ENCODE peak calls at places on chromosomes 7 and 10, in seven cellular contexts. One of them, this sample, is unnamed. For H3K36me3, the result is how much of the 10 kb centered on the place peaks cover.

GRCh38 chr10:92593553-92594046 is 670 bp downstream of the KIF11 start:
- DNase-seq in body of pancreas: no peak
- DNase-seq in pancreas: no peak
- DNase-seq in right lobe of liver: no peak
- DNase-seq in GM23338: no peak
- DNase-seq in adrenal gland: no peak
- DNase-seq in brain microvascular endothelial cell: no peak
- DNase-seq in this sample: no peak

GRCh38 chr10:130193033-130193432 is 56.8 kb downstream of the GLRX3 start:
- DNase-seq in adrenal gland: no peak
- DNase-seq in brain microvascular endothelial cell: no peak
- DNase-seq in right lobe of liver: no peak
- DNase-seq in body of pancreas: no peak
- DNase-seq in GM23338: no peak
- DNase-seq in pancreas: no peak
- DNase-seq in this sample: no peak

GRCh38 chr10:1413823-1414222 is 323.5 kb downstream of the ADARB2 start:
- DNase-seq in adrenal gland: no peak
- DNase-seq in right lobe of liver: no peak
- DNase-seq in body of pancreas: no peak
- DNase-seq in GM23338: no peak
- DNase-seq in pancreas: no peak
- DNase-seq in brain microvascular endothelial cell: no peak
- DNase-seq in this sample: no peak

GRCh38 chr7:111029574-111030357 is 61.2 kb upstream of the LRRN3 start:
- DNase-seq in right lobe of liver: no peak
- DNase-seq in body of pancreas: peak
- DNase-seq in brain microvascular endothelial cell: peak
- DNase-seq in GM23338: no peak
- DNase-seq in pancreas: no peak
- DNase-seq in adrenal gland: peak
- DNase-seq in this sample: peak

GRCh38 chr7:148058092-148058491 is 532.5 kb upstream of the C7orf33 start:
- DNase-seq in brain microvascular endothelial cell: no peak
- DNase-seq in right lobe of liver: no peak
- DNase-seq in GM23338: no peak
- DNase-seq in adrenal gland: no peak
- DNase-seq in pancreas: no peak
- DNase-seq in body of pancreas: no peak
- DNase-seq in this sample: no peak

GRCh38 chr10:95478935-95479334 is 82.2 kb downstream of the SORBS1 start:
- DNase-seq in body of pancreas: no peak
- DNase-seq in GM23338: no peak
- DNase-seq in adrenal gland: peak
- DNase-seq in pancreas: no peak
- DNase-seq in right lobe of liver: no peak
- DNase-seq in brain microvascular endothelial cell: no peak
- DNase-seq in this sample: no peak

GRCh38 chr7:152076324-152076821 is 50.9 kb downstream of the GALNT11 start:
- DNase-seq in brain microvascular endothelial cell: no peak
- DNase-seq in pancreas: no peak
- DNase-seq in adrenal gland: peak
- DNase-seq in right lobe of liver: no peak
- DNase-seq in body of pancreas: peak
- DNase-seq in GM23338: peak
- DNase-seq in this sample: no peak

GRCh38 chr7:149207324-149208035 is 12.1 kb downstream of the ZNF282 start:
- DNase-seq in pancreas: peak
- DNase-seq in adrenal gland: no peak
- DNase-seq in right lobe of liver: no peak
- DNase-seq in GM23338: no peak
- DNase-seq in body of pancreas: no peak
- DNase-seq in brain microvascular endothelial cell: no peak
- DNase-seq in this sample: no peak

GRCh38 chr10:100996678-100997363 is 2.8 kb upstream of the LZTS2 start:
- DNase-seq in adrenal gland: no peak
- DNase-seq in pancreas: peak
- DNase-seq in right lobe of liver: peak
- DNase-seq in brain microvascular endothelial cell: no peak
- DNase-seq in GM23338: peak
- DNase-seq in body of pancreas: peak
- DNase-seq in this sample: no peak

GRCh38 chr7:43163885-43164284 is 51.4 kb downstream of the HECW1 start:
- DNase-seq in brain microvascular endothelial cell: no peak
- DNase-seq in pancreas: no peak
- DNase-seq in right lobe of liver: no peak
- DNase-seq in GM23338: no peak
- DNase-seq in adrenal gland: no peak
- DNase-seq in body of pancreas: no peak
- DNase-seq in this sample: no peak

GRCh38 chr7:117780832-117781231 is 92.4 kb downstream of the CTTNBP2 start:
- DNase-seq in adrenal gland: no peak
- DNase-seq in body of pancreas: no peak
- DNase-seq in brain microvascular endothelial cell: peak
- DNase-seq in GM23338: no peak
- DNase-seq in right lobe of liver: no peak
- DNase-seq in pancreas: no peak
- DNase-seq in this sample: no peak

GRCh38 chr7:47153076-47153475 is 428.8 kb downstream of the TNS3 start:
- DNase-seq in right lobe of liver: no peak
- DNase-seq in adrenal gland: peak
- DNase-seq in brain microvascular endothelial cell: peak
- DNase-seq in pancreas: no peak
- DNase-seq in GM23338: no peak
- DNase-seq in body of pancreas: peak
- DNase-seq in this sample: no peak

GRCh38 chr10:114821915-114822770 is 563 bp downstream of the FHIP2A start:
- DNase-seq in body of pancreas: no peak
- DNase-seq in adrenal gland: peak
- DNase-seq in pancreas: peak
- DNase-seq in right lobe of liver: peak
- DNase-seq in GM23338: peak
- DNase-seq in brain microvascular endothelial cell: peak
- DNase-seq in this sample: no peak

GRCh38 chr7:151550601-151551286 is 31.0 kb upstream of the RHEB start:
- DNase-seq in adrenal gland: peak
- DNase-seq in brain microvascular endothelial cell: peak
- DNase-seq in right lobe of liver: peak
- DNase-seq in pancreas: no peak
- DNase-seq in body of pancreas: peak
- DNase-seq in GM23338: no peak
- DNase-seq in this sample: no peak

GRCh38 chr10:14560274-14560673 is 214.4 kb downstream of the FAM107B start:
- DNase-seq in body of pancreas: no peak
- DNase-seq in pancreas: no peak
- DNase-seq in GM23338: peak
- DNase-seq in adrenal gland: no peak
- DNase-seq in right lobe of liver: no peak
- DNase-seq in brain microvascular endothelial cell: no peak
- DNase-seq in this sample: no peak

GRCh38 chr10:21754410-21755011 is 220.5 kb downstream of the MLLT10 start:
- DNase-seq in right lobe of liver: no peak
- DNase-seq in adrenal gland: no peak
- DNase-seq in body of pancreas: no peak
- DNase-seq in brain microvascular endothelial cell: no peak
- DNase-seq in pancreas: no peak
- DNase-seq in GM23338: no peak
- DNase-seq in this sample: no peak

GRCh38 chr7:122803323-122803722 is 82.9 kb downstream of the CADPS2 start:
- DNase-seq in pancreas: no peak
- DNase-seq in brain microvascular endothelial cell: peak
- DNase-seq in body of pancreas: peak
- DNase-seq in right lobe of liver: no peak
- DNase-seq in GM23338: peak
- DNase-seq in adrenal gland: peak
- DNase-seq in this sample: no peak

GRCh38 chr7:35185908-35186731 is 67.8 kb downstream of the TBX20 start:
- DNase-seq in body of pancreas: peak
- DNase-seq in brain microvascular endothelial cell: peak
- DNase-seq in GM23338: peak
- DNase-seq in pancreas: peak
- DNase-seq in right lobe of liver: peak
- DNase-seq in adrenal gland: peak
- DNase-seq in this sample: no peak

GRCh38 chr7:81611805-81612204 is 158.0 kb downstream of the HGF start:
- DNase-seq in adrenal gland: no peak
- DNase-seq in GM23338: no peak
- DNase-seq in body of pancreas: no peak
- DNase-seq in pancreas: no peak
- DNase-seq in brain microvascular endothelial cell: no peak
- DNase-seq in right lobe of liver: no peak
- DNase-seq in this sample: no peak

GRCh38 chr7:118657391-118658005 is 433.0 kb downstream of the ANKRD7 start:
- DNase-seq in GM23338: no peak
- DNase-seq in pancreas: no peak
- DNase-seq in brain microvascular endothelial cell: no peak
- DNase-seq in right lobe of liver: no peak
- DNase-seq in body of pancreas: no peak
- DNase-seq in adrenal gland: no peak
- DNase-seq in this sample: no peak

GRCh38 chr10:72328045-72328828 is 26.5 kb downstream of the DNAJB12 start:
- DNase-seq in pancreas: peak
- DNase-seq in brain microvascular endothelial cell: peak
- DNase-seq in GM23338: peak
- DNase-seq in adrenal gland: peak
- DNase-seq in body of pancreas: peak
- DNase-seq in right lobe of liver: peak
- DNase-seq in this sample: no peak

GRCh38 chr10:44993226-44993921 is 7.3 kb upstream of the ZNF22 start:
- DNase-seq in brain microvascular endothelial cell: no peak
- DNase-seq in body of pancreas: peak
- DNase-seq in right lobe of liver: no peak
- DNase-seq in GM23338: no peak
- DNase-seq in pancreas: peak
- DNase-seq in adrenal gland: no peak
- DNase-seq in this sample: no peak

GRCh38 chr10:110429301-110429700 is 68.4 kb upstream of the DUSP5 start:
- DNase-seq in brain microvascular endothelial cell: no peak
- DNase-seq in right lobe of liver: no peak
- DNase-seq in adrenal gland: no peak
- DNase-seq in pancreas: no peak
- DNase-seq in body of pancreas: no peak
- DNase-seq in GM23338: no peak
- DNase-seq in this sample: no peak

GRCh38 chr7:158744070-158744469 is 39.5 kb upstream of the NCAPG2 start:
- DNase-seq in GM23338: no peak
- DNase-seq in right lobe of liver: no peak
- DNase-seq in body of pancreas: no peak
- DNase-seq in pancreas: no peak
- DNase-seq in brain microvascular endothelial cell: no peak
- DNase-seq in adrenal gland: no peak
- DNase-seq in this sample: no peak

GRCh38 chr7:140810830-140811556 is 113.7 kb downstream of the BRAF start:
- DNase-seq in brain microvascular endothelial cell: peak
- DNase-seq in GM23338: peak
- DNase-seq in body of pancreas: peak
- DNase-seq in pancreas: no peak
- DNase-seq in adrenal gland: peak
- DNase-seq in right lobe of liver: no peak
- DNase-seq in this sample: peak

GRCh38 chr10:1939016-1939415 is 201.7 kb upstream of the ADARB2 start:
- DNase-seq in body of pancreas: no peak
- DNase-seq in brain microvascular endothelial cell: no peak
- DNase-seq in right lobe of liver: no peak
- DNase-seq in pancreas: no peak
- DNase-seq in GM23338: no peak
- DNase-seq in adrenal gland: no peak
- DNase-seq in this sample: no peak

GRCh38 chr7:24701232-24701898 is 55.9 kb downstream of the GSDME start:
- DNase-seq in GM23338: no peak
- DNase-seq in brain microvascular endothelial cell: peak
- DNase-seq in right lobe of liver: no peak
- DNase-seq in body of pancreas: no peak
- DNase-seq in pancreas: no peak
- DNase-seq in adrenal gland: no peak
- DNase-seq in this sample: no peak

GRCh38 chr7:134819401-134819800 is 40.0 kb downstream of the CALD1 start:
- DNase-seq in body of pancreas: no peak
- DNase-seq in pancreas: no peak
- DNase-seq in GM23338: no peak
- DNase-seq in adrenal gland: no peak
- DNase-seq in right lobe of liver: no peak
- DNase-seq in brain microvascular endothelial cell: no peak
- DNase-seq in this sample: no peak
- H3K36me3 ChIP-seq in body of pancreas: under half
- H3K36me3 ChIP-seq in pancreas: under half
- H3K36me3 ChIP-seq in GM23338: under half
- H3K36me3 ChIP-seq in adrenal gland: under half
- H3K36me3 ChIP-seq in right lobe of liver: under half
- H3K36me3 ChIP-seq in brain microvascular endothelial cell: under half
- H3K36me3 ChIP-seq in this sample: under half

DNA sequence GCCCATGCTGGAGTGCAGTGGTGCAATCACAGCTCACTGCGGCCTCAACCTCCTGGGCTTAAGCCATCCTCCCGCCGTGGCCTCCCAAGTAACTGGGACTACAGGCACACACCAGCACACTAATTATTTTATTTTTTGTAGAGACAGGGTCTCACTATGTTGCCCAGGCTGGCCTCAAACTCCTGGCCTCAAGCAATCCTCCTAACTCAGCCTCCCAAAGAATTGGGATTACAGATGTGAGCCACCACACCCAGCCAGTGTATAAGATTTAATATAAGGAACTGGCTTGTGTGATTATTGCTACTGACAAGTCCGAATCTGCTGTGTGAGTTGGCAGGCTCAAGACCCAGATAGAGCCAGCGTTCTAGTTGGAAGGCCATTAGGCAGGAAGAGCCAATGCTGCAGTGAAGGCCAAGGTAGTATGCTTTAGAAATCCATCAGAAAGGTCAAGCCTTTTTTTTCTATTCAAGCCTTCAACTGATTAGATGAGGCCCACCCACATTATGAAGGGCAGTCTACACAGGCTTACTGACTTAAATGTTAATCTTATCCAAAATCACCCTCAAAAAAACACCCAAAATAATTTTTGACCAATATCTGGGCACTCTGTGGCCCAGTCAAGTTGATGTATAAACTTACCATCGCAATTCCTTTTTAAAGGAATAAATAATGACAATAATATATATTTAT is 19.4 kb downstream of the TRIM4 start:
- DNase-seq in GM23338: no peak
- DNase-seq in right lobe of liver: no peak
- DNase-seq in body of pancreas: no peak
- DNase-seq in adrenal gland: no peak
- DNase-seq in pancreas: no peak
- DNase-seq in brain microvascular endothelial cell: no peak
- DNase-seq in this sample: no peak
- H3K36me3 ChIP-seq in GM23338: under half
- H3K36me3 ChIP-seq in right lobe of liver: under half
- H3K36me3 ChIP-seq in body of pancreas: under half
- H3K36me3 ChIP-seq in adrenal gland: under half
- H3K36me3 ChIP-seq in pancreas: under half
- H3K36me3 ChIP-seq in brain microvascular endothelial cell: under half
- H3K36me3 ChIP-seq in this sample: under half

GRCh38 chr7:87179180-87179579 is 26.9 kb downstream of the DMTF1 start:
- DNase-seq in GM23338: no peak
- DNase-seq in brain microvascular endothelial cell: no peak
- DNase-seq in pancreas: no peak
- DNase-seq in adrenal gland: no peak
- DNase-seq in right lobe of liver: no peak
- DNase-seq in body of pancreas: no peak
- DNase-seq in this sample: no peak
- H3K36me3 ChIP-seq in GM23338: half or more
- H3K36me3 ChIP-seq in brain microvascular endothelial cell: half or more
- H3K36me3 ChIP-seq in pancreas: under half
- H3K36me3 ChIP-seq in adrenal gland: under half
- H3K36me3 ChIP-seq in right lobe of liver: under half
- H3K36me3 ChIP-seq in body of pancreas: under half
- H3K36me3 ChIP-seq in this sample: under half

GRCh38 chr7:109062798-109063197 is 493.1 kb downstream of the DNAJB9 start:
- DNase-seq in right lobe of liver: no peak
- DNase-seq in adrenal gland: no peak
- DNase-seq in GM23338: peak
- DNase-seq in pancreas: no peak
- DNase-seq in brain microvascular endothelial cell: no peak
- DNase-seq in body of pancreas: no peak
- DNase-seq in this sample: no peak
- H3K36me3 ChIP-seq in right lobe of liver: under half
- H3K36me3 ChIP-seq in adrenal gland: under half
- H3K36me3 ChIP-seq in GM23338: under half
- H3K36me3 ChIP-seq in pancreas: under half
- H3K36me3 ChIP-seq in brain microvascular endothelial cell: under half
- H3K36me3 ChIP-seq in body of pancreas: under half
- H3K36me3 ChIP-seq in this sample: under half